ENCODE peak calls at places on chromosomes 2 and 18, in six cellular contexts. M is GM23248, I is fibroblast of lung, F is GM12878, D is MM.1S, U is HepG2. W is an unnamed sample.

GRCh38 chr18:3747176-3747973 is 297.4 kb downstream of the TGIF1 start:
- DNase-seq in M (peak; percentile 20), D (no peak), I (peak; percentile 91), U (no peak), F (no peak), W (no peak)

GRCh38 chr2:44939074-44940052 is 2.1 kb upstream of the SIX3 start:
- DNase-seq in D (no peak), M (no peak), F (no peak), I (no peak), U (no peak), W (no peak)

GRCh38 chr2:39511786-39512433 is 74.8 kb upstream of the MAP4K3 start:
- DNase-seq in U (peak; percentile 66), M (no peak), F (no peak), I (peak; percentile 48), D (peak; percentile 5), W (no peak)

GRCh38 chr2:88568179-88568578 is 59.1 kb downstream of the EIF2AK3 start:
- DNase-seq in F (no peak), D (no peak), U (no peak), M (no peak), I (no peak), W (no peak)

GRCh38 chr2:64654063-64654811 is 524 bp upstream of the SERTAD2 start:
- DNase-seq in D (peak; percentile 87), M (peak; percentile 95), U (peak; percentile 87), I (peak; percentile 73), F (no peak), W (peak; percentile 44)

GRCh38 chr2:71566271-71566858 is 113.0 kb downstream of the DYSF start:
- DNase-seq in I (no peak), D (no peak), F (no peak), M (peak; percentile 77), U (no peak), W (no peak)

GRCh38 chr2:105800036-105800755 is 55.5 kb downstream of the NCK2 start:
- DNase-seq in F (no peak), I (peak; percentile 73), M (peak; percentile 40), U (peak; percentile 65), D (no peak), W (no peak)

GRCh38 chr2:237572742-237573101 is 6.3 kb downstream of the PRLH start:
- DNase-seq in M (no peak), F (no peak), I (no peak), U (no peak), D (no peak), W (no peak)

GRCh38 chr2:25692143-25692542 is 18.8 kb upstream of the DTNB start:
- DNase-seq in D (no peak), U (peak; percentile 60), F (no peak), I (no peak), M (no peak), W (no peak)

GRCh38 chr2:218605438-218605837 is 2.3 kb upstream of the PLCD4 start:
- DNase-seq in M (peak; percentile 26), U (no peak), I (peak; percentile 83), D (no peak), F (no peak), W (no peak)

GRCh38 chr2:27502149-27502548 is 5.5 kb downstream of the GCKR start:
- DNase-seq in U (no peak), F (no peak), D (no peak), M (peak; percentile 66), I (peak; percentile 27), W (no peak)

GRCh38 chr2:26273501-26273900 is 28.8 kb downstream of the HADHB start:
- DNase-seq in I (peak; percentile 62), U (peak; percentile 16), D (no peak), F (no peak), M (peak; percentile 20), W (no peak)

GRCh38 chr2:27370816-27371620 is 602 bp downstream of the SNX17 start:
- DNase-seq in F (peak; percentile 32), I (peak; percentile 45), M (peak; percentile 68), D (peak; percentile 46), U (no peak), W (peak; percentile 47)

GRCh38 chr2:166410828-166411472 is 35.2 kb upstream of the SCN9A start:
- DNase-seq in D (no peak), I (peak; percentile 87), M (peak; percentile 95), F (no peak), U (peak; percentile 31), W (no peak)

DNA sequence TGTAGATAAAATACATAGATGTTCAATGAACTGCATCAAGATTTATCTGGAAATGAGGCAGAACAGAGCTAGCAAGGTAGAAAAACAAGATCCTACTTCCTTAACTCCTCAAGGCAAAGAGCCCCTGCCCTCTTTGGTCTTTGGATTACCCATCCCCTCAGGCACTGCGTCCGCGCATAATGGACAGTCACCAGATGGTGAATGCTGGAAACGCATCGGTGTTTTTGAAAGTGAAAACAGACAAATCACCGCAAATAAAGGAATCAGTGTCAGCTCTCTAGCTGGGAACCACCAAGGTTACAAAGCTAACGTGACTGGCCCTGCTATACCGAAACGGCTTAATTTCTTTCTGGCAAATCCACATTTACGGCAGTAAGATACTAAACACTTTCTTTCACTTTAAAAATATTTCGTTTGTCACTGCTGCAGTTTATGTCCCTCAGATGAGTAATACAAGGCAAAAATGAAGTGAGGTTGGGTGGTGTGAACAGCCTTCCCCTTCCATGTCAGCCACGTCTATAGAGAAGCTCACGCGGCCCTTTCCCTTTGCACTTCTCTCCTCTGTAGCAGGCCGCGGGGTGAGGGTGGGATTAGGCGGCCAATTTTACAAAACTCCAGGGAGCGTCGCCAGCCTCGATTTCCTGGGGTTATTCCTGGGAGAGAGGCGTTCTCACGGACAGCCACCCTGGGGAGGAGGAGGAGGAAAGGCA is 620 bp upstream of the GALR1 start:
- DNase-seq in F (no peak), D (no peak), U (no peak), I (no peak), M (no peak), W (no peak)
- TF ChIP-seq EZH2 in F (no peak), D (no peak), U (no peak), I (peak; percentile 72), M (peak; percentile 89), W (peak; percentile 79)

DNA sequence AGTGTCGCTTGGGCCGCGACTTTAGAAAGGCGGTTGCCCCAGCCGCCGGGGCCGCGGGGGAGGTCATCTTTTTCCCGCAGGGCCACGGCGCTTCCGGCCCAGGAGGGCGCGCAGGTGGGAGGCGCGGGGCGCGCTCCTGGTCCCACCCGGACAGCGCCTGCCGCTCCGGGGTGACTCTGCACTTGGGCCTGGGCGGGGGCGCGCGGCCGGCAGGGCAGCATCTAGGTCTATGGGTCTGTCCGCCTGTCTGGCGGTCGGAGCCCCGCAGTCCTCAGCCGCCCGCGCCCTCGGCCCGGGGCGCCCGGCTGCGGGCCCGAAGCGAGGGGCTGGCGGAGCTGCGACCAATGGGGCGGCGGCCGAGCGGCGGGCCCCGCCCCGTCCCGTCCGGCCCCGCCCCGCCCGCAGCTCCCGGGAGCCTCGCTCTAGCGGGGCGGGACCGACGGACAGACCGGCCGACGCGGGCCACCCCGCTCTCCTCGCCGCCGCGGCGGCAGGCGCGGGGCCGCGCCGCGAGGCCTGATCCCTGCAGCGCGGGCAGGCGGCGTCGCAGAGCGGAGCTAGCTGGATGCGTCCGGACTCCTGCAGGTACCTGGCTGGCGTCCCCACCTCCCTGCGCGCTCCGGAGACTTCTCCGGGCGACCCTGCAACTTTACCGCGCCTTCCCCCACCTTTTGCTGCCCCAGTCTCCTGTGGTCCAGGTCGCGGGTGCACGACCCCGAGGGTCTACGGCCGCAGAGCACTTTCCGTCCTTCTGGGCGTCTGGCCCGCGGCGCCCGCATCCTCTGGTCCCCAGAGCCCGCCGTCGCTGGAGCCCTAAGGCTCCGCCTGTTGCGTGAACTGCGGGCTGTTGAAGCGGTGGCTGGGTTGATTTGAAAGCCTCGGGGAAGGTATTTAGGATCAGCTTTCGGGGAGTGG is at the start of gene KCNS3:
- DNase-seq in F (no peak), M (peak; percentile 78), U (no peak), I (no peak), D (peak; percentile 64), W (no peak)
- TF ChIP-seq EZH2 in F (no peak), M (peak; percentile 26), U (no peak), I (peak; percentile 23), D (no peak), W (peak; percentile 37)

GRCh38 chr2:201642579-201643215 is 606 bp downstream of the TMEM237 start:
- DNase-seq in F (peak; percentile 1), M (peak; percentile 91), I (peak; percentile 76), U (peak; percentile 68), D (peak; percentile 80), W (peak; percentile 39)

GRCh38 chr2:201639205-201639604 is 4.1 kb downstream of the TMEM237 start:
- DNase-seq in D (no peak), M (peak; percentile 22), F (no peak), I (no peak), U (no peak), W (no peak)

GRCh38 chr2:201633862-201634261 is 9.4 kb downstream of the TMEM237 start:
- DNase-seq in D (no peak), I (no peak), U (no peak), M (no peak), F (no peak), W (no peak)

GRCh38 chr2:201642086-201642578 is 1.2 kb downstream of the TMEM237 start:
- DNase-seq in I (no peak), F (peak; percentile 27), M (no peak), U (no peak), D (no peak), W (no peak)

DNA sequence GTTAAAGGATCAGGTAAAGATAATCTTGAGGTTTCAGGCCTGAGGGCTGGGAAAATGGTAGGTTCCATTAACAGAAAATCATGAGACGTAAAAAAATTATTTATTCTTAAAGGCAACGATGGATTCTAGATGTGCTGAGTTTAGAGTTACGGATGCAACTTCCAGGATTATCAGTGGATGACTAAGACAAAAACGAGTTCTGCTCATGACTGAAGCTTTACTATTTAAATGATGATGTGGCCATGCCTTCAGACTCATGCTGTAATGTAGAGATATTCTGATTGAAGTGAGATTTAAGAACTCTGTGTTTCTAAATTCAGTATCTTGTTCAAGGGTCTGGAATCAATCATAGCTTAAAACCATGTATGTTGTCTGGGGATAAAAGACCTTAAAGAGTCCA is 5.0 kb downstream of the TMEM237 start:
- DNase-seq in D (no peak), I (no peak), U (no peak), M (no peak), F (no peak), W (no peak)
- TF ChIP-seq EZH2 in D (no peak), I (no peak), U (no peak), M (no peak), F (no peak), W (no peak)

GRCh38 chr2:231900975-231901374 is 25.2 kb downstream of the NPPC start:
- DNase-seq in U (no peak), I (no peak), D (no peak), F (no peak), M (no peak), W (peak; percentile 77)

GRCh38 chr2:231904161-231904611 is 22.0 kb downstream of the NPPC start:
- DNase-seq in M (no peak), U (no peak), I (no peak), F (no peak), D (no peak), W (no peak)

GRCh38 chr2:231902598-231902997 is 23.6 kb downstream of the NPPC start:
- DNase-seq in I (no peak), D (no peak), U (no peak), M (no peak), F (no peak), W (no peak)

GRCh38 chr2:231905026-231905425 is 21.2 kb downstream of the NPPC start:
- DNase-seq in U (no peak), D (no peak), M (no peak), F (no peak), I (no peak), W (no peak)

DNA sequence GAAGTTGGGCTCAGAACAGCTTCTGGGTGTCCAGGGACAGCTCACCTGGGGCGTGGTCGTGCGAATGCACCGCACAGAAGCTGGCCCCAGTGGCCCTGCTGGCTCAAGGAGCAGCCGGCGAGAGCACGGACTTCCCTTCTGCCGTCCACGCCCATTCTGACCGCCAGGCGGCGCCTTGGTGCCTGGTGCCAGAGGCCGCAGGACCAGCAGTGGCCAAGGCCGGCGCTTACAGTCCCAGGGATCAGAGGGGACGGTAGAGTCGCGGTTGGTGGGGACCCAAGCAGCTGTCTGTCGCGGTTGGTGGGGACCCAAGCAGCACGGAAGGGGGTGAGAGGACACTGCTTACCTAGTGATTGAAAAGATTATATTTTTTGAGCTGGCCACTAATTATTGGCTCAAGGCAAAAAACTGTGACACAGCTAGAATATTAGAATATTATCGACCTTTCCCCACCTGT is 25.7 kb downstream of the NPPC start:
- DNase-seq in M (peak; percentile 80), F (no peak), U (peak; percentile 80), I (peak; percentile 58), D (peak; percentile 72), W (peak; percentile 99)
- TF ChIP-seq EZH2 in M (no peak), F (no peak), U (no peak), I (no peak), D (no peak), W (no peak)

W was measured in H1.